ENCODE peak calls at places on chromosomes 12 and 14, in nine cellular contexts. B is GM12865; Q is activated T-helper 9 cell treated with anti-CD3 and anti-CD28 coated beads, Interleukin-2, amount 50 U/mL, for 16 hours; H is amniotic stem cell; L is RCC 7860; O is activated naive CD4-positive, alpha-beta T cell; G is germinal center; V is T-cell; J is NT2/D1. K is an unnamed sample.

GRCh38 chr14:100025111-100025510 is 40.1 kb upstream of the EVL start:
- DNase-seq in H (no peak), O (no peak), J (no peak), L (peak), V (peak), G (peak), B (peak), Q (no peak), K (no peak)

GRCh38 chr12:124500232-124501079 is 67.0 kb downstream of the NCOR2 start:
- DNase-seq in O (no peak), H (no peak), V (no peak), Q (no peak), L (peak), J (peak), G (no peak), B (no peak), K (no peak)

GRCh38 chr12:87381747-87382146 is 647.5 kb downstream of the C12orf50 start:
- DNase-seq in Q (no peak), L (no peak), O (no peak), B (no peak), J (no peak), G (no peak), V (no peak), H (no peak), K (no peak)

GRCh38 chr12:76020281-76020680 is 11.3 kb downstream of the PHLDA1 start:
- DNase-seq in L (peak), G (no peak), B (peak), O (no peak), H (peak), Q (peak), J (no peak), V (peak), K (no peak)

GRCh38 chr12:132102297-132102696 is 41.8 kb downstream of the DDX51 start:
- DNase-seq in Q (no peak), G (no peak), V (no peak), B (no peak), J (no peak), L (no peak), O (no peak), H (no peak), K (no peak)

GRCh38 chr12:66003951-66004350 is 126.6 kb downstream of the LLPH start:
- DNase-seq in V (no peak), G (no peak), Q (no peak), J (no peak), O (no peak), H (no peak), B (peak), L (no peak), K (no peak)

GRCh38 chr12:124361074-124361965 is 66.4 kb downstream of the RFLNA start:
- DNase-seq in L (no peak), J (no peak), O (no peak), G (no peak), V (no peak), H (no peak), Q (no peak), B (no peak), K (no peak)

GRCh38 chr12:26936559-26937442 is 980 bp downstream of the INTS13 start:
- DNase-seq in V (peak), H (no peak), L (no peak), B (peak), Q (no peak), J (no peak), G (no peak), O (no peak), K (no peak)

GRCh38 chr12:116892318-116892717 is 11.1 kb upstream of the HRK start:
- DNase-seq in J (no peak), V (no peak), L (no peak), G (no peak), O (no peak), Q (no peak), B (no peak), H (no peak), K (no peak)

GRCh38 chr12:95473440-95473946 is 459 bp upstream of the METAP2 start:
- DNase-seq in B (peak), V (peak), Q (no peak), O (no peak), H (no peak), L (peak), J (no peak), G (peak), K (peak)

GRCh38 chr14:101731187-101732080 is 30.1 kb upstream of the PPP2R5C start:
- DNase-seq in V (peak), G (peak), O (peak), B (peak), H (no peak), L (peak), Q (peak), J (no peak), K (no peak)

GRCh38 chr12:56476143-56476542 is 7.8 kb downstream of the SPRYD4 start:
- DNase-seq in L (no peak), O (no peak), H (no peak), B (no peak), J (no peak), Q (no peak), G (no peak), V (no peak), K (no peak)

GRCh38 chr12:110058875-110059615 is 10.7 kb upstream of the C12orf76 start:
- DNase-seq in V (no peak), H (no peak), L (no peak), B (no peak), O (no peak), J (no peak), Q (no peak), G (no peak), K (no peak)

GRCh38 chr12:14910090-14910915 is 24.6 kb upstream of the MGP start:
- DNase-seq in J (no peak), V (no peak), G (no peak), H (no peak), B (no peak), Q (no peak), O (no peak), L (peak), K (no peak)

GRCh38 chr14:64708148-64709004 is 4.2 kb downstream of the PLEKHG3 start:
- DNase-seq in B (no peak), Q (peak), G (no peak), V (peak), J (peak), L (peak), H (no peak), O (no peak), K (peak)

GRCh38 chr12:26195641-26196423 is 459 bp downstream of the SSPN start:
- DNase-seq in L (no peak), O (no peak), B (peak), V (no peak), H (peak), J (peak), G (peak), Q (no peak), K (peak)

GRCh38 chr12:56338643-56339422 is at the start of gene IL23A:
- DNase-seq in Q (peak), O (peak), H (no peak), B (peak), J (no peak), V (peak), G (peak), L (peak), K (no peak)

GRCh38 chr12:102197789-102198188 is at the start of gene PMCH:
- DNase-seq in H (no peak), B (peak), L (no peak), G (no peak), O (no peak), J (no peak), V (no peak), Q (no peak), K (no peak)

GRCh38 chr12:132248439-132249157 is 80.8 kb downstream of the GALNT9 start:
- DNase-seq in L (peak), V (no peak), O (no peak), H (no peak), J (no peak), Q (no peak), G (no peak), B (no peak), K (no peak)

GRCh38 chr12:57173089-57173488 is 25.7 kb upstream of the LRP1-AS start:
- DNase-seq in H (no peak), O (no peak), Q (no peak), B (no peak), J (peak), G (no peak), V (peak), L (no peak), K (no peak)